ENCODE peak calls at places on chromosomes 7 and 10, in ten cellular contexts. T, Z, L, Q, M, V, S, Y, N and J are unnamed samples.

GRCh38 chr10:124992462-124993344 is 50.8 kb downstream of the ZRANB1 start:
- DNase-seq in Y (peak; percentile 89), L (no peak), Q (peak; percentile 68), M (peak; percentile 90), T (no peak), Z (peak; percentile 89), V (no peak), N (peak; percentile 63), S (peak; percentile 73), J (peak; percentile 65)

GRCh38 chr10:58797356-58797755 is 284.7 kb downstream of the BICC1 start:
- DNase-seq in V (no peak), Q (peak; percentile 62), N (peak; percentile 42), Y (no peak), S (no peak), M (no peak), L (no peak), T (no peak), Z (no peak), J (no peak)

GRCh38 chr7:150567168-150567567 is at the start of gene GIMAP4:
- DNase-seq in Z (no peak), L (no peak), V (no peak), Y (no peak), M (peak; percentile 51), S (no peak), T (no peak), N (no peak), Q (no peak), J (no peak)

GRCh38 chr10:127370601-127371000 is 174.2 kb upstream of the INSYN2A start:
- DNase-seq in M (no peak), L (no peak), S (no peak), N (no peak), Z (no peak), T (no peak), Q (no peak), Y (no peak), V (no peak), J (no peak)

GRCh38 chr7:45703373-45703821 is 129.2 kb downstream of the ADCY1 start:
- DNase-seq in L (no peak), M (no peak), S (no peak), T (no peak), N (no peak), V (peak; percentile 70), Z (peak; percentile 55), Q (no peak), Y (no peak), J (no peak)

GRCh38 chr7:157113607-157114006 is 25.1 kb upstream of the UBE3C start:
- DNase-seq in Z (peak; percentile 25), S (no peak), Y (no peak), N (no peak), Q (no peak), T (no peak), V (no peak), M (no peak), L (no peak), J (no peak)

GRCh38 chr10:104322416-104322782 is 15.9 kb downstream of the ITPRIP start:
- DNase-seq in L (no peak), V (peak; percentile 92), Y (no peak), S (peak; percentile 58), M (no peak), Q (no peak), Z (peak; percentile 63), N (no peak), T (no peak), J (no peak)

GRCh38 chr10:131204406-131205152 is 106.9 kb downstream of the TCERG1L start:
- DNase-seq in V (peak; percentile 73), T (no peak), Y (no peak), M (no peak), Q (no peak), S (no peak), Z (peak; percentile 32), N (no peak), L (no peak), J (no peak)

GRCh38 chr10:85430991-85431390 is 935.6 kb downstream of the GRID1 start:
- DNase-seq in Z (no peak), N (no peak), V (no peak), M (no peak), L (no peak), Q (no peak), S (no peak), Y (no peak), T (no peak), J (no peak)

GRCh38 chr10:61096056-61096455 is 152.1 kb upstream of the RHOBTB1 start:
- DNase-seq in Y (no peak), S (no peak), L (no peak), T (no peak), V (no peak), Z (no peak), M (no peak), Q (no peak), N (no peak), J (no peak)

GRCh38 chr10:17782921-17783665 is 26.1 kb upstream of the MRC1 start:
- DNase-seq in M (no peak), L (no peak), Q (peak; percentile 74), Z (no peak), S (no peak), N (peak; percentile 33), V (no peak), Y (no peak), T (no peak), J (no peak)

GRCh38 chr10:124149681-124150080 is 56.3 kb upstream of the CHST15 start:
- DNase-seq in L (no peak), T (no peak), M (no peak), Z (peak; percentile 51), Q (no peak), S (no peak), V (no peak), Y (no peak), N (no peak), J (no peak)

GRCh38 chr7:82110146-82110823 is 333.3 kb downstream of the CACNA2D1 start:
- DNase-seq in S (no peak), Y (no peak), N (no peak), T (no peak), M (no peak), L (no peak), Z (no peak), V (no peak), Q (no peak), J (no peak)

GRCh38 chr7:127844165-127844564 is 187.1 kb downstream of the LRRC4 start:
- DNase-seq in Z (no peak), S (no peak), T (no peak), M (no peak), Q (no peak), Y (no peak), N (no peak), L (no peak), V (no peak), J (no peak)

GRCh38 chr7:123571684-123572083 is 14.1 kb upstream of the NDUFA5 start:
- DNase-seq in N (peak; percentile 6), Q (no peak), L (no peak), V (no peak), Z (no peak), Y (no peak), S (no peak), T (no peak), M (no peak), J (no peak)

GRCh38 chr7:135913404-135913803 is 63.8 kb downstream of the MTPN start:
- DNase-seq in Q (no peak), L (no peak), S (no peak), Z (no peak), V (no peak), Y (no peak), N (no peak), T (no peak), M (no peak), J (peak; percentile 73)

GRCh38 chr7:3559178-3559765 is 258.2 kb downstream of the SDK1 start:
- DNase-seq in S (no peak), Z (no peak), Q (peak; percentile 79), V (no peak), M (peak; percentile 12), L (peak; percentile 24), Y (no peak), N (peak; percentile 97), T (no peak), J (no peak)

GRCh38 chr7:121761399-121761798 is 111.6 kb upstream of the PTPRZ1 start:
- DNase-seq in S (no peak), Z (no peak), Q (peak; percentile 2), Y (no peak), T (no peak), L (no peak), M (no peak), N (no peak), V (no peak), J (no peak)

GRCh38 chr7:48074231-48074654 is 14.8 kb upstream of the UPP1 start:
- DNase-seq in L (no peak), S (no peak), T (no peak), Y (no peak), M (no peak), Z (no peak), N (peak; percentile 32), V (no peak), Q (peak; percentile 22), J (no peak)

GRCh38 chr7:43465581-43466554 is 117.0 kb upstream of the STK17A start:
- DNase-seq in Q (peak; percentile 25), T (no peak), Y (no peak), V (no peak), L (no peak), M (no peak), N (peak; percentile 8), Z (no peak), S (no peak), J (no peak)

GRCh38 chr10:101375073-101375472 is 21.1 kb downstream of the BTRC start:
- DNase-seq in N (no peak), L (no peak), Z (no peak), T (no peak), V (no peak), M (no peak), S (no peak), Q (no peak), Y (no peak), J (no peak)

GRCh38 chr10:78505657-78506056 is 472.0 kb downstream of the RPS24 start:
- DNase-seq in Y (no peak), L (no peak), Z (no peak), N (peak; percentile 57), Q (peak; percentile 80), S (no peak), M (no peak), V (no peak), T (no peak), J (no peak)

GRCh38 chr7:72465521-72465920 is 53.4 kb upstream of the CALN1 start:
- DNase-seq in Y (no peak), N (no peak), Z (no peak), S (no peak), L (no peak), Q (no peak), M (no peak), V (no peak), T (no peak), J (no peak)

GRCh38 chr10:29642996-29643395 is 8.2 kb upstream of the SVIL start:
- DNase-seq in T (no peak), Z (no peak), V (no peak), L (no peak), Y (no peak), N (peak; percentile 87), M (peak; percentile 62), Q (no peak), S (no peak), J (no peak)